ENCODE peak calls at places on chromosomes 3 and 15, in six cellular contexts. One of them, this sample, is unnamed.

GRCh38 chr3:54994026-54994626 is 66.3 kb upstream of the LRTM1 start:
- DNase-seq in GM03348: no peak
- DNase-seq in fibroblast of villous mesenchyme: no peak
- DNase-seq in dermis blood vessel endothelial cell: no peak
- DNase-seq in BJ: no peak
- DNase-seq in non-pigmented ciliary epithelial cell: no peak
- DNase-seq in this sample: no peak

GRCh38 chr3:89145995-89146394 is 38.6 kb downstream of the EPHA3 start:
- DNase-seq in GM03348: peak
- DNase-seq in fibroblast of villous mesenchyme: peak
- DNase-seq in dermis blood vessel endothelial cell: no peak
- DNase-seq in BJ: peak
- DNase-seq in non-pigmented ciliary epithelial cell: peak
- DNase-seq in this sample: peak

GRCh38 chr3:166731701-166732100 is 648.4 kb downstream of the ZBBX start:
- DNase-seq in GM03348: no peak
- DNase-seq in fibroblast of villous mesenchyme: no peak
- DNase-seq in dermis blood vessel endothelial cell: no peak
- DNase-seq in BJ: no peak
- DNase-seq in non-pigmented ciliary epithelial cell: no peak
- DNase-seq in this sample: no peak

GRCh38 chr3:100776736-100777135 is 67.4 kb downstream of the TFG start:
- DNase-seq in GM03348: no peak
- DNase-seq in fibroblast of villous mesenchyme: peak
- DNase-seq in dermis blood vessel endothelial cell: no peak
- DNase-seq in BJ: no peak
- DNase-seq in non-pigmented ciliary epithelial cell: no peak
- DNase-seq in this sample: peak

GRCh38 chr3:30616347-30617027 is 10.1 kb downstream of the TGFBR2 start:
- DNase-seq in GM03348: no peak
- DNase-seq in fibroblast of villous mesenchyme: no peak
- DNase-seq in dermis blood vessel endothelial cell: peak
- DNase-seq in BJ: no peak
- DNase-seq in non-pigmented ciliary epithelial cell: no peak
- DNase-seq in this sample: no peak

GRCh38 chr3:58683001-58683845 is 16.6 kb upstream of the FAM3D start:
- DNase-seq in GM03348: no peak
- DNase-seq in fibroblast of villous mesenchyme: no peak
- DNase-seq in dermis blood vessel endothelial cell: no peak
- DNase-seq in BJ: no peak
- DNase-seq in non-pigmented ciliary epithelial cell: peak
- DNase-seq in this sample: peak

GRCh38 chr3:127697531-127698240 is 24.9 kb downstream of the ABTB1 start:
- DNase-seq in GM03348: peak
- DNase-seq in fibroblast of villous mesenchyme: peak
- DNase-seq in dermis blood vessel endothelial cell: peak
- DNase-seq in BJ: peak
- DNase-seq in non-pigmented ciliary epithelial cell: no peak
- DNase-seq in this sample: peak

GRCh38 chr15:46956456-46956855 is 760.8 kb upstream of the SEMA6D start:
- DNase-seq in GM03348: no peak
- DNase-seq in fibroblast of villous mesenchyme: no peak
- DNase-seq in dermis blood vessel endothelial cell: no peak
- DNase-seq in BJ: no peak
- DNase-seq in non-pigmented ciliary epithelial cell: no peak
- DNase-seq in this sample: no peak

GRCh38 chr3:136473716-136474326 is 223.7 kb downstream of the PCCB start:
- DNase-seq in GM03348: no peak
- DNase-seq in fibroblast of villous mesenchyme: peak
- DNase-seq in dermis blood vessel endothelial cell: no peak
- DNase-seq in BJ: peak
- DNase-seq in non-pigmented ciliary epithelial cell: peak
- DNase-seq in this sample: peak

GRCh38 chr3:101809178-101810022 is 30.4 kb downstream of the NXPE3 start:
- DNase-seq in GM03348: peak
- DNase-seq in fibroblast of villous mesenchyme: peak
- DNase-seq in dermis blood vessel endothelial cell: peak
- DNase-seq in BJ: no peak
- DNase-seq in non-pigmented ciliary epithelial cell: no peak
- DNase-seq in this sample: peak

GRCh38 chr3:188869628-188870027 is 302.1 kb upstream of the TPRG1 start:
- DNase-seq in GM03348: no peak
- DNase-seq in fibroblast of villous mesenchyme: no peak
- DNase-seq in dermis blood vessel endothelial cell: peak
- DNase-seq in BJ: no peak
- DNase-seq in non-pigmented ciliary epithelial cell: no peak
- DNase-seq in this sample: peak

GRCh38 chr15:50484781-50485180 is 60.6 kb downstream of the USP8 start:
- DNase-seq in GM03348: no peak
- DNase-seq in fibroblast of villous mesenchyme: no peak
- DNase-seq in dermis blood vessel endothelial cell: no peak
- DNase-seq in BJ: no peak
- DNase-seq in non-pigmented ciliary epithelial cell: no peak
- DNase-seq in this sample: no peak

GRCh38 chr15:57290192-57290591 is 86.1 kb upstream of the CGNL1 start:
- DNase-seq in GM03348: no peak
- DNase-seq in fibroblast of villous mesenchyme: no peak
- DNase-seq in dermis blood vessel endothelial cell: no peak
- DNase-seq in BJ: no peak
- DNase-seq in non-pigmented ciliary epithelial cell: no peak
- DNase-seq in this sample: no peak

This sample was measured in fibroblast of mammary gland.